ENCODE peak calls at places on chromosomes 3 and 15, in nine cellular contexts. S, N, D, F, R, I, C, K and P are unnamed samples.

GRCh38 chr3:61824553-61825135 is 263.3 kb downstream of the PTPRG start:
- DNase-seq in S (no peak), N (no peak), D (no peak), F (no peak), R (no peak), I (no peak), C (peak; percentile 42), K (no peak), P (no peak)

GRCh38 chr15:101521084-101521483 is 31.6 kb upstream of the PCSK6 start:
- DNase-seq in S (no peak), N (no peak), D (no peak), F (no peak), R (no peak), I (no peak), C (no peak), K (no peak), P (no peak)

GRCh38 chr3:50623840-50624474 is 7.0 kb downstream of the MAPKAPK3 start:
- DNase-seq in S (no peak), N (no peak), D (no peak), F (no peak), R (no peak), I (no peak), C (no peak), K (no peak), P (no peak)

GRCh38 chr3:76943058-76943457 is 96.8 kb upstream of the ROBO2 start:
- DNase-seq in S (no peak), N (peak; percentile 65), D (no peak), F (no peak), R (no peak), I (no peak), C (no peak), K (no peak), P (no peak)

GRCh38 chr3:150763841-150764483 is 993 bp upstream of the SIAH2 start:
- DNase-seq in S (peak; percentile 67), N (peak; percentile 67), D (no peak), F (peak; percentile 28), R (peak; percentile 78), I (peak; percentile 85), C (peak; percentile 75), K (peak; percentile 6), P (peak; percentile 11)

GRCh38 chr3:25618043-25618442 is 46.7 kb downstream of the TOP2B start:
- DNase-seq in S (no peak), N (no peak), D (no peak), F (no peak), R (no peak), I (no peak), C (no peak), K (no peak), P (no peak)

GRCh38 chr3:126407412-126408044 is 12.8 kb downstream of the CFAP100 start:
- DNase-seq in S (peak; percentile 11), N (no peak), D (no peak), F (no peak), R (no peak), I (no peak), C (no peak), K (no peak), P (no peak)

GRCh38 chr15:50594311-50594710 is 47.8 kb upstream of the USP50 start:
- DNase-seq in S (no peak), N (no peak), D (no peak), F (no peak), R (no peak), I (no peak), C (no peak), K (no peak), P (no peak)

GRCh38 chr3:32009957-32010356 is 28.4 kb downstream of the ZNF860 start:
- DNase-seq in S (no peak), N (no peak), D (no peak), F (no peak), R (no peak), I (no peak), C (no peak), K (no peak), P (no peak)